ENCODE peak calls at places on chromosomes 12 and 14, in six cellular contexts. W is CD4-positive, CD25-positive, alpha-beta regulatory T cell; Y is iPS DF 6.9; H is GM23338; U is uterus; E is body of pancreas. F is an unnamed sample.

GRCh38 chr14:77212933-77213656 is 31.5 kb downstream of the TMEM63C start:
- DNase-seq in W (peak; percentile 25), Y (no peak), H (peak; percentile 91), U (no peak), E (peak; percentile 57), F (no peak)

GRCh38 chr14:62739647-62740046 is 305.6 kb downstream of the KCNH5 start:
- DNase-seq in W (no peak), Y (no peak), H (no peak), U (no peak), E (no peak), F (no peak)

GRCh38 chr14:32507029-32507984 is 178.2 kb downstream of the AKAP6 start:
- DNase-seq in W (no peak), Y (no peak), H (no peak), U (no peak), E (no peak), F (peak; percentile 40)

GRCh38 chr14:22544406-22544805 is 44.6 kb downstream of the DAD1 start:
- DNase-seq in W (no peak), Y (no peak), H (no peak), U (no peak), E (no peak), F (no peak)

GRCh38 chr12:96985515-96986362 is 78.7 kb downstream of the NEDD1 start:
- DNase-seq in W (peak; percentile 29), Y (peak; percentile 29), H (peak; percentile 74), U (no peak), E (peak; percentile 11), F (no peak)

GRCh38 chr12:79935624-79936040 is 735 bp upstream of the PPP1R12A start:
- DNase-seq in W (peak; percentile 69), Y (no peak), H (peak; percentile 33), U (no peak), E (no peak), F (peak; percentile 4)

GRCh38 chr14:52068741-52069616 is at the start of gene NID2:
- DNase-seq in W (peak; percentile 68), Y (peak; percentile 64), H (peak; percentile 95), U (peak; percentile 93), E (peak; percentile 69), F (peak; percentile 67)

GRCh38 chr12:58425481-58426392 is 484.4 kb downstream of the ATP23 start:
- DNase-seq in W (no peak), Y (no peak), H (peak; percentile 65), U (no peak), E (no peak), F (peak; percentile 97)

GRCh38 chr14:29222671-29223268 is 456.2 kb downstream of the FOXG1 start:
- DNase-seq in W (no peak), Y (no peak), H (peak; percentile 51), U (no peak), E (peak; percentile 14), F (no peak)

GRCh38 chr12:16076553-16076952 is 165.4 kb downstream of the DERA start:
- DNase-seq in W (peak; percentile 14), Y (peak; percentile 4), H (peak; percentile 78), U (no peak), E (peak; percentile 9), F (peak; percentile 62)

GRCh38 chr14:101008631-101009336 is 105.3 kb upstream of the RTL1 start:
- DNase-seq in W (no peak), Y (no peak), H (no peak), U (no peak), E (no peak), F (no peak)

GRCh38 chr14:28754209-28754985 is 12.2 kb upstream of the FOXG1 start:
- DNase-seq in W (peak; percentile 14), Y (no peak), H (peak; percentile 79), U (no peak), E (peak; percentile 51), F (peak; percentile 30)

GRCh38 chr12:74915718-74916117 is 293.9 kb downstream of the KCNC2 start:
- DNase-seq in W (no peak), Y (no peak), H (no peak), U (no peak), E (no peak), F (no peak)

GRCh38 chr12:59084758-59085383 is 164.6 kb upstream of the LRIG3 start:
- DNase-seq in W (no peak), Y (no peak), H (peak; percentile 21), U (peak; percentile 16), E (peak; percentile 7), F (peak; percentile 96)

GRCh38 chr12:91222746-91223145 is 40.1 kb upstream of the DCN start:
- DNase-seq in W (no peak), Y (no peak), H (no peak), U (no peak), E (no peak), F (no peak)

GRCh38 chr12:12791756-12792346 is 6.4 kb downstream of the APOLD1 start:
- DNase-seq in W (no peak), Y (no peak), H (peak; percentile 57), U (no peak), E (no peak), F (peak; percentile 84)

GRCh38 chr12:7431993-7432685 is 11.8 kb downstream of the CD163L1 start:
- DNase-seq in W (no peak), Y (no peak), H (no peak), U (no peak), E (no peak), F (no peak)

GRCh38 chr12:41604830-41605229 is 416.7 kb downstream of the PDZRN4 start:
- DNase-seq in W (no peak), Y (no peak), H (no peak), U (no peak), E (peak; percentile 4), F (no peak)

GRCh38 chr12:110862331-110862730 is 15.5 kb downstream of the CCDC63 start:
- DNase-seq in W (no peak), Y (no peak), H (peak; percentile 40), U (no peak), E (no peak), F (no peak)

GRCh38 chr14:53842938-53843337 is 113.7 kb downstream of the BMP4 start:
- DNase-seq in W (no peak), Y (no peak), H (no peak), U (no peak), E (peak; percentile 39), F (no peak)

GRCh38 chr12:108967869-108968540 is 52.9 kb downstream of the SVOP start:
- DNase-seq in W (peak; percentile 11), Y (peak; percentile 37), H (peak; percentile 86), U (no peak), E (no peak), F (peak; percentile 48)

DNA sequence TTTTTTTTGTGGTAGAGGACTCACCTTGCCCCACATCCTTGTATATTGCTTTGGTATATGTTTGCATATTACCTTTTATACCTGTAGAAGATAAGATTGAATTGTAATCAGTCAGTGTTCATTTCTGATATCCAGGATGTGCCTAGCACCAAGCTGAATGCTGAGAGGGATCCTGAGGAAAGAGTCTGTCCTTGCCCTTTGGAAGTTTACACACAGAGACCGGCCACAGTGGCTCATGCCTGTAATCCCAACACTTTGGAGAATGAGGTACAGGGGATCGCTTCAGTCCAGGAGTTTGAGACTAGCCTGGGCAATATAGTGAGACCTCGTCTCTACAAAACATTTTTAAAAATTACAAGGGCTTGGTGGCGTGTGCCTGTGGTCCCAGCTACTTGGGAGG is 8.4 kb downstream of the ACVR1B start:
- DNase-seq in W (no peak), Y (no peak), H (no peak), U (no peak), E (no peak), F (no peak)
- H3K4me1 ChIP-seq in W (no peaks in the 10 kb centered on the region), Y (no peaks in the 10 kb centered on the region), H (no peaks in the 10 kb centered on the region), U (no peaks in the 10 kb centered on the region), E (peaks cover 79% of the 10 kb centered on the region), F (no peaks in the 10 kb centered on the region)

DNA sequence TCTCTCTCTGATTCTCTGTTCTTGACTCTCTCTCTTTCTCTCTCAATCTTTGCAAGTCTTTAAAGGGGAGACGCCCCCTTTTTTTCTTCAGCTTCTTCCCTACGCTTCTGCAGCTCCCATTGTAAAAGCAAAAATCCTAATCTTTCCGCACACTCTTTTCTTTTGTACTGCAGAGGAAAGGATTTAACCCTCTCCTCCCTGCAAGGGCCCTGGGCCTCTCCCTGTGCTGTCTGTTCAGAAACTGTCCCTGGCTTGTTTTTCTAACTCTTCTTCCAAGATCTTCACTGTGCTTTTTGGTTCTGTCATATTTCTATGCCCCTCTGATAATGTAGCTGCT is 10.9 kb upstream of the SALL2 start:
- DNase-seq in W (no peak), Y (no peak), H (no peak), U (no peak), E (no peak), F (no peak)
- H3K4me3 ChIP-seq in W (no peak overlapping the region), Y (peak overlapping the region; percentile 68), H (peak overlapping the region; percentile 84), U (peak overlapping the region; percentile 35), E (no peak overlapping the region), F (peak overlapping the region; percentile 39)

GRCh38 chr12:46553911-46554310 is 181.3 kb upstream of the SLC38A2 start:
- DNase-seq in W (no peak), Y (no peak), H (no peak), U (no peak), E (no peak), F (no peak)

GRCh38 chr12:46553266-46553665 is 180.7 kb upstream of the SLC38A2 start:
- DNase-seq in W (no peak), Y (no peak), H (no peak), U (no peak), E (no peak), F (no peak)

GRCh38 chr12:46549527-46550265 is 177.1 kb upstream of the SLC38A2 start:
- DNase-seq in W (peak; percentile 44), Y (no peak), H (no peak), U (no peak), E (no peak), F (no peak)

GRCh38 chr12:46547421-46548340 is 175.1 kb upstream of the SLC38A2 start:
- DNase-seq in W (no peak), Y (no peak), H (no peak), U (no peak), E (no peak), F (no peak)

GRCh38 chr12:46550266-46550879 is 177.8 kb upstream of the SLC38A2 start:
- DNase-seq in W (no peak), Y (no peak), H (no peak), U (no peak), E (no peak), F (no peak)
- H3K4me1 ChIP-seq in W (peaks cover 18% of the 10 kb centered on the region), Y (no peaks in the 10 kb centered on the region), H (peaks cover 6% of the 10 kb centered on the region), U (peaks cover 8% of the 10 kb centered on the region), E (peaks cover 1% of the 10 kb centered on the region), F (peaks cover 33% of the 10 kb centered on the region)

GRCh38 chr12:14394317-14395058 is 29.0 kb downstream of the ATF7IP start:
- DNase-seq in W (peak; percentile 84), Y (peak; percentile 22), H (peak; percentile 79), U (peak; percentile 26), E (peak; percentile 73), F (peak; percentile 77)
- H3K4me3 ChIP-seq in W (peak overlapping the region; percentile 78), Y (no peak overlapping the region), H (peak overlapping the region; percentile 24), U (no peak overlapping the region), E (no peak overlapping the region), F (no peak overlapping the region)

GRCh38 chr12:121799842-121800693 is 3.7 kb upstream of the SETD1B start:
- DNase-seq in W (peak; percentile 85), Y (no peak), H (peak; percentile 83), U (peak; percentile 94), E (peak; percentile 91), F (peak; percentile 84)

GRCh38 chr12:121796855-121797751 is 3.6 kb upstream of the RHOF start:
- DNase-seq in W (no peak), Y (no peak), H (peak; percentile 94), U (peak; percentile 91), E (peak; percentile 99), F (peak; percentile 85)

GRCh38 chr12:121797937-121798801 is 4.7 kb upstream of the RHOF start:
- DNase-seq in W (no peak), Y (no peak), H (peak; percentile 49), U (peak; percentile 71), E (peak; percentile 68), F (peak; percentile 90)

GRCh38 chr12:121799175-121799841 is 4.5 kb upstream of the SETD1B start:
- DNase-seq in W (peak; percentile 84), Y (no peak), H (peak; percentile 61), U (peak; percentile 81), E (peak; percentile 79), F (peak; percentile 63)

GRCh38 chr12:121798807-121799174 is 5.0 kb upstream of the SETD1B start:
- DNase-seq in W (no peak), Y (no peak), H (no peak), U (peak; percentile 24), E (no peak), F (no peak)
- H3K4me1 ChIP-seq in W (peaks cover 61% of the 10 kb centered on the region), Y (peaks cover 11% of the 10 kb centered on the region), H (peaks cover 35% of the 10 kb centered on the region), U (peaks cover 33% of the 10 kb centered on the region), E (peaks cover 69% of the 10 kb centered on the region), F (peaks cover 44% of the 10 kb centered on the region)